ENCODE peak calls at places on chromosomes 4 and X, in six cellular contexts. G is stomach, I is neural crest cell, X is lower leg skin, E is fibroblast of lung, P is HCT116. D is an unnamed sample.

GRCh38 chr4:113397114-113397701 is 347.8 kb downstream of the ANK2 start:
- DNase-seq in P (no peak), E (peak; percentile 90), I (no peak), G (no peak), X (no peak), D (no peak)

GRCh38 chrX:27889878-27890277 is 82.1 kb downstream of the MAGEB10 start:
- DNase-seq in X (no peak), G (no peak), E (no peak), P (no peak), I (no peak), D (no peak)

GRCh38 chr4:122700178-122700725 is 32.3 kb upstream of the BBS12 start:
- DNase-seq in E (peak; percentile 65), P (peak; percentile 18), I (no peak), X (no peak), G (no peak), D (no peak)

GRCh38 chr4:79445371-79445781 is 37.3 kb upstream of the GK2 start:
- DNase-seq in X (no peak), E (no peak), P (no peak), I (no peak), G (no peak), D (no peak)

GRCh38 chr4:182589100-182589499 is 328.1 kb downstream of the DCTD start:
- DNase-seq in P (no peak), I (no peak), X (no peak), G (no peak), E (no peak), D (no peak)

GRCh38 chr4:81418572-81418971 is 53.1 kb downstream of the RASGEF1B start:
- DNase-seq in P (no peak), I (no peak), E (no peak), X (no peak), G (no peak), D (no peak)

GRCh38 chr4:8575457-8575856 is 4.7 kb upstream of the GPR78 start:
- DNase-seq in P (no peak), G (no peak), I (no peak), E (no peak), X (no peak), D (no peak)

GRCh38 chr4:112765317-112765989 is 128.5 kb downstream of the LARP7 start:
- DNase-seq in E (peak; percentile 12), I (no peak), G (no peak), X (no peak), P (peak; percentile 43), D (no peak)

GRCh38 chrX:18674417-18674787 is 2.5 kb upstream of the RS1 start:
- DNase-seq in P (no peak), G (peak; percentile 27), X (peak; percentile 86), I (peak; percentile 5), E (no peak), D (no peak)

DNA sequence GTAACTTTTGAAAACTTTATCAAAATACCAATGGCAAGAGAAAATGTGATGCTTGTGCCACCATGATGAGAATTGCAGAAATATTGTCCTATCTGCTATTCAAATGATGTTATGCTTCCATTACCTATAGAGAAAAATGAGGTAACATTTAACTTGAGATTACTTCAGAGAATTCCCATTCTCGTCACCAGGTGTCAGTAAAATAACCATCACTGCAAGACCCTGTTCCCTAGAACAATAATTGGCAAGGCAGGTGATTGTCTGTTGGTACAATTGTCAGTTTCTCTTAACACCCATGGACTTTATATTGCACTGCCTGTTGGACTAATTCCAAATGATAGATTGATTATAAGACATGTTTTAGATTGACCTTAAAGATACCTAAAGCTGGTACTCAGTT is 179.9 kb downstream of the GABRG1 start:
- DNase-seq in P (no peak), X (no peak), G (no peak), E (no peak), I (no peak), D (no peak)
- TF ChIP-seq CTCF in P (no peak), X (no peak), G (no peak), E (no peak), I (no peak), D (peak; percentile 56)

GRCh38 chr4:168710353-168710946 is 213.6 kb downstream of the PALLD start:
- DNase-seq in I (no peak), G (peak; percentile 40), E (peak; percentile 72), P (peak; percentile 29), X (no peak), D (no peak)
- TF ChIP-seq CTCF in I (peak; percentile 62), G (no peak), E (peak; percentile 66), P (peak; percentile 54), X (no peak), D (peak; percentile 44)

GRCh38 chr4:41339812-41340809 is 83.4 kb downstream of the UCHL1 start:
- DNase-seq in X (no peak), E (peak; percentile 71), I (peak; percentile 41), G (no peak), P (no peak), D (no peak)
- TF ChIP-seq CTCF in X (no peak), E (peak; percentile 5), I (no peak), G (no peak), P (no peak), D (peak; percentile 33)

GRCh38 chrX:132940727-132941162 is 17.7 kb downstream of the HS6ST2 start:
- DNase-seq in P (peak; percentile 4), G (no peak), E (no peak), I (no peak), X (no peak), D (no peak)
- TF ChIP-seq CTCF in P (peak; percentile 35), G (no peak), E (no peak), I (peak; percentile 60), X (no peak), D (no peak)

GRCh38 chr4:3207531-3208037 is 41.4 kb upstream of the MSANTD1 start:
- DNase-seq in P (no peak), G (no peak), E (no peak), X (peak; percentile 15), I (no peak), D (no peak)
- TF ChIP-seq CTCF in P (no peak), G (no peak), E (no peak), X (no peak), I (peak; percentile 18), D (no peak)

GRCh38 chr4:129043523-129043922 is 49.8 kb downstream of the SCLT1 start:
- DNase-seq in G (no peak), X (no peak), E (peak; percentile 58), I (no peak), P (no peak), D (no peak)
- TF ChIP-seq CTCF in G (no peak), X (no peak), E (no peak), I (no peak), P (peak; percentile 29), D (peak; percentile 35)

DNA sequence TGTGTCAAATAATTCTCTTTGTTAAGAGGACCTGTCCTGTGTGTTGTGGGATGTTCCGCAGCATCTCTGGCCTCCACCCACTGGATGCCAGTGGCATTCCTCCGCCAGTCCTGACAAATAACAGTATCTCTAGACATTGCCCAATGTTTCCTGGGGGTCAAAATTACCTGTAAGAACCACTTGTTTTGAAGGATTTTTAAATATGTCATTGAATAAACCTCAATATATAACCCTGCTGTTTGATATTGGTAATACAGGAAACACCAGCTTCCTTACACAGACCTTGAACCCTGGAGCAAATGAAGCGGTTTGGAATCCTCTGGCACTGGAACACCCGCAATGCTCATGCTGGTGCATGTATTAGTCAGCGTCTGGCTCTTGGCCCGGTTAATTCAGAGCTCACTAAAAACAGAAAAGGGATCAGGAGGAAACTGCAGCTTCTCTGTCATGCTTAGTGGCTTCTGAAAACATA is 101.3 kb downstream of the TBL1X start:
- DNase-seq in E (peak; percentile 91), G (peak; percentile 43), P (peak; percentile 32), X (peak; percentile 86), I (no peak), D (no peak)
- TF ChIP-seq CTCF in E (no peak), G (no peak), P (no peak), X (no peak), I (no peak), D (no peak)

DNA sequence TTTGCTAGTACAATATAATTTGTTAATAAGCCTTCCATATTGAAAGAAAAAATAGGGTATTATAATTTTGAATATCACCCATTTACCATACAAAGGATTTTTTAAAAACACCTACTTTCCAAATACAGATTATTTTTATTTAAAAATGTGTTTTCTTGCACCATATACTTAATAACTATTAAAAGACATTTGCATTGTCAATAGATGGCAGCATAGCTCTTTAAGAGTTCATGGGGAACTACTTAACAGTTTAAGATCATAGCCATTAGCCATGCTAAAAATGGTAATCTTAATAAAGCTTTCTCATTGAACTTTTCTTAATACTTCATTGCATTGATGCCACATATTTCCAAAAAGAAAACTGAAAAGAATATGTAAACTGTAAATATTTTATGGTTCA is 1995.9 kb downstream of the C4orf33 start:
- DNase-seq in I (no peak), G (no peak), P (peak; percentile 48), E (peak; percentile 44), X (no peak), D (no peak)
- TF ChIP-seq CTCF in I (peak; percentile 80), G (no peak), P (peak; percentile 63), E (no peak), X (no peak), D (peak; percentile 69)